ENCODE peak calls at places on chromosome 5, in seven cellular contexts. S is endothelial cell, G is right atrium auricular region, B is AG09309, N is astrocyte of the cerebellum, L is lung, J is omental fat pad. Y is an unnamed sample.

GRCh38 chr5:173321886-173322285 is 6.3 kb downstream of the STC2 start:
- DNase-seq in S (no peak), G (no peak), B (no peak), N (no peak), L (no peak), J (no peak), Y (no peak)

GRCh38 chr5:84113246-84114118 is 271.2 kb downstream of the EDIL3 start:
- DNase-seq in S (no peak), G (no peak), B (no peak), N (peak; percentile 57), L (no peak), J (no peak), Y (no peak)

GRCh38 chr5:83474170-83474796 is 2.7 kb downstream of the VCAN start:
- DNase-seq in S (peak; percentile 77), G (peak; percentile 91), B (peak; percentile 62), N (peak; percentile 83), L (peak; percentile 59), J (no peak), Y (peak; percentile 79)

GRCh38 chr5:88393721-88394530 is 125.3 kb upstream of the TMEM161B start:
- DNase-seq in S (no peak), G (no peak), B (no peak), N (no peak), L (no peak), J (no peak), Y (no peak)

GRCh38 chr5:153515269-153515668 is 24.8 kb downstream of the GRIA1 start:
- DNase-seq in S (no peak), G (no peak), B (peak; percentile 41), N (no peak), L (no peak), J (no peak), Y (no peak)

GRCh38 chr5:85920984-85921383 is 696.8 kb upstream of the COX7C start:
- DNase-seq in S (no peak), G (no peak), B (no peak), N (no peak), L (no peak), J (no peak), Y (no peak)

GRCh38 chr5:156482816-156483215 is 155.9 kb downstream of the SGCD start:
- DNase-seq in S (no peak), G (no peak), B (no peak), N (no peak), L (no peak), J (no peak), Y (no peak)

GRCh38 chr5:40957048-40957447 is 47.8 kb downstream of the C7 start:
- DNase-seq in S (no peak), G (no peak), B (no peak), N (no peak), L (no peak), J (no peak), Y (no peak)

DNA sequence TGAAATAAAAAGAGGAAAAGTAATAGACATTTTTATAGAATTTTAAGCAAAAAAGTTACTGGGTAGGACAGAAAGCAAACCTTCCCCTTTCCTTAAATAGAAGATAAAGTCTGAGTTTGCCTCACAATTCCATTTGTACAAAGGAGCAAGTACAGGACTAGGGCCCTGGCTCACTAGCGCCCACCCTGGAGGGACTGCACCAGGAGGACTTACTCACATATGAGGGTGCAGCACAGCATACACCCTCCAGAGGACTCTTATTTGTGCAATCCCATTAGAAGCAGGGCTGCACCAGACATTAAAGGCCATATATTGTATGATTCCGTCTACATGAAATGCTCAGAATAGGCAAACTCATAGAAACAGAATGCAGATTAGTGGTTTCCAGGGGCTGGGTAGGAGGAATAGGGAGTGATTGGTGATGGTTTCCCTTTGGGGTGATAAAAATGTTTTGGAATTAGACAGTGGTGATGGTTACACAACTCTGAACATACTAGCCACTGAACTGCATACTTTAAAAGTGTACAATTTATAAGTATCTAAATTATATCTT is 4.5 kb downstream of the REEP5 start:
- DNase-seq in S (peak; percentile 10), G (no peak), B (no peak), N (no peak), L (no peak), J (no peak), Y (no peak)
- TF ChIP-seq CTCF in S (no peak), G (no peak), B (peak; percentile 21), N (peak; percentile 17), L (no peak), J (no peak), Y (peak; percentile 44)

GRCh38 chr5:112923988-112924387 is 2.0 kb upstream of the REEP5 start:
- DNase-seq in S (no peak), G (no peak), B (no peak), N (no peak), L (no peak), J (no peak), Y (no peak)

GRCh38 chr5:112923148-112923917 is 1.3 kb upstream of the REEP5 start:
- DNase-seq in S (no peak), G (no peak), B (no peak), N (no peak), L (no peak), J (no peak), Y (no peak)

GRCh38 chr5:112921833-112922817 is at the start of gene REEP5:
- DNase-seq in S (peak; percentile 90), G (peak; percentile 71), B (no peak), N (no peak), L (peak; percentile 79), J (peak; percentile 35), Y (no peak)

GRCh38 chr5:112918679-112919078 is 3.3 kb downstream of the REEP5 start:
- DNase-seq in S (no peak), G (no peak), B (no peak), N (no peak), L (no peak), J (no peak), Y (no peak)

GRCh38 chr5:112921031-112921832 is 795 bp downstream of the REEP5 start:
- DNase-seq in S (peak; percentile 66), G (no peak), B (no peak), N (no peak), L (peak; percentile 54), J (peak; percentile 35), Y (no peak)
- TF ChIP-seq CTCF in S (no peak), G (no peak), B (no peak), N (no peak), L (no peak), J (no peak), Y (no peak)

DNA sequence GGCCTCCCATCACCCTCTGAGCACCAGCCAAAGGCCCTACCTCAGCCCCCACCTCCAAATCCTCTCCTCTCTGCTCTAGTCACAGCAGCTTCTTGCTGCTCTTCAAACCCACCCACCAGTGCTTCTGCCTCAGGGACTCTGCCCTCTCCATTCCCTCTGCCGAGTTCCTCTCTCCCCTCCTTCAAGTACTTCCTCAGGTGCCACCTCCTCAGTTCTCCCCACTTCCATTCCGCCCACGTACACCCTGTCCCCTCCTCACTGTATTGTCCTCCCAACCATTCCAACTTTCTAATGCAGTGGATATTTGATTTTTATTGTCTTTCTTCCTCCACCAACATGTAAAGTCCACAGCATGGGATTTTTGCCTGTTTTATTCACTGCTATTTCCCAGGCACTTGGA is 43.2 kb downstream of the C5orf15 start:
- DNase-seq in S (no peak), G (no peak), B (no peak), N (no peak), L (no peak), J (no peak), Y (no peak)
- TF ChIP-seq CTCF in S (no peak), G (no peak), B (no peak), N (no peak), L (no peak), J (no peak), Y (no peak)

GRCh38 chr5:134943547-134943946 is 24.2 kb upstream of the CATSPER3 start:
- DNase-seq in S (no peak), G (no peak), B (no peak), N (no peak), L (no peak), J (no peak), Y (no peak)
- TF ChIP-seq CTCF in S (no peak), G (no peak), B (no peak), N (no peak), L (no peak), J (no peak), Y (no peak)

Y was measured in HFF-Myc.